ENCODE peak calls at places on chromosomes 13 and 19, in four cellular contexts. A, K, R and B are unnamed samples.

GRCh38 chr19:6273701-6274601 is 5.8 kb downstream of the MLLT1 start:
- DNase-seq in R (peak), A (peak), K (no peak), B (no peak)

GRCh38 chr19:35090160-35090794 is 25.3 kb upstream of the FXYD3 start:
- DNase-seq in A (peak), R (peak), K (peak), B (peak)

GRCh38 chr19:38361633-38362075 is 12.7 kb upstream of the PSMD8 start:
- DNase-seq in R (peak), A (peak), K (peak), B (peak)

GRCh38 chr19:43575955-43576451 is 402 bp downstream of the PINLYP start:
- DNase-seq in A (no peak), R (no peak), K (no peak), B (no peak)

GRCh38 chr19:708154-709141 is at the start of gene PALM:
- DNase-seq in K (peak), R (no peak), A (no peak), B (peak)

GRCh38 chr19:9808855-9809646 is 9.8 kb downstream of the FBXL12 start:
- DNase-seq in R (no peak), K (no peak), A (no peak), B (no peak)

GRCh38 chr19:13104848-13105646 is 2.4 kb upstream of the LYL1 start:
- DNase-seq in A (no peak), R (no peak), K (no peak), B (no peak)

GRCh38 chr13:50291611-50292010 is 276.4 kb downstream of the KCNRG start:
- DNase-seq in R (no peak), K (no peak), A (no peak), B (no peak)

GRCh38 chr13:45847554-45848224 is 3.9 kb downstream of the SIAH3 start:
- DNase-seq in K (peak), R (peak), A (no peak), B (no peak)

GRCh38 chr13:34555988-34556387 is 386.1 kb upstream of the NBEA start:
- DNase-seq in K (no peak), R (no peak), A (no peak), B (peak)

GRCh38 chr19:36013280-36014028 is 559 bp downstream of the ALKBH6 start:
- DNase-seq in K (no peak), A (no peak), R (no peak), B (no peak)

GRCh38 chr19:11205939-11206570 is 8.7 kb upstream of the KANK2 start:
- DNase-seq in R (no peak), A (no peak), K (no peak), B (no peak)

GRCh38 chr19:5154129-5154798 is 185.4 kb downstream of the KDM4B start:
- DNase-seq in K (peak), R (no peak), A (no peak), B (peak)

GRCh38 chr13:107210216-107211010 is 642.5 kb upstream of the ARGLU1 start:
- DNase-seq in A (no peak), K (no peak), R (no peak), B (no peak)

GRCh38 chr19:48379058-48379457 is 12.3 kb downstream of the KDELR1 start:
- DNase-seq in A (no peak), K (no peak), R (no peak), B (no peak)

GRCh38 chr13:50650936-50651638 is 192.4 kb downstream of the DLEU7 start:
- DNase-seq in R (no peak), K (no peak), A (no peak), B (no peak)